ENCODE peak calls at places on chromosomes 3 and 15, in eight cellular contexts. One of them, this sample, is unnamed.

GRCh38 chr3:178203650-178204049 is 332.6 kb upstream of the KCNMB2 start:
- DNase-seq in bronchial epithelial cell: no peak
- DNase-seq in effector memory CD4-positive, alpha-beta T cell: no peak
- DNase-seq in IMR-90: peak; percentile 47
- DNase-seq in NB4: no peak
- DNase-seq in esophagus muscularis mucosa: no peak
- DNase-seq in fibroblast of the aortic adventitia: peak; percentile 53
- DNase-seq in lower leg skin: no peak
- DNase-seq in this sample: no peak

GRCh38 chr3:48560648-48561018 is 2.9 kb downstream of the UCN2 start:
- DNase-seq in fibroblast of the aortic adventitia: no peak
- DNase-seq in bronchial epithelial cell: no peak
- DNase-seq in IMR-90: no peak
- DNase-seq in esophagus muscularis mucosa: no peak
- DNase-seq in effector memory CD4-positive, alpha-beta T cell: no peak
- DNase-seq in NB4: peak; percentile 75
- DNase-seq in lower leg skin: no peak
- DNase-seq in this sample: peak; percentile 65

GRCh38 chr15:33994005-33994615 is 25.8 kb downstream of the CHRM5 start:
- DNase-seq in lower leg skin: no peak
- DNase-seq in IMR-90: peak; percentile 51
- DNase-seq in fibroblast of the aortic adventitia: peak; percentile 46
- DNase-seq in esophagus muscularis mucosa: no peak
- DNase-seq in NB4: peak; percentile 55
- DNase-seq in effector memory CD4-positive, alpha-beta T cell: no peak
- DNase-seq in bronchial epithelial cell: peak; percentile 22
- DNase-seq in this sample: no peak

GRCh38 chr3:23389089-23389488 is 186.0 kb downstream of the UBE2E2 start:
- DNase-seq in lower leg skin: no peak
- DNase-seq in IMR-90: no peak
- DNase-seq in esophagus muscularis mucosa: no peak
- DNase-seq in effector memory CD4-positive, alpha-beta T cell: no peak
- DNase-seq in fibroblast of the aortic adventitia: no peak
- DNase-seq in NB4: no peak
- DNase-seq in bronchial epithelial cell: peak; percentile 59
- DNase-seq in this sample: no peak

GRCh38 chr3:58237940-58238681 is 519 bp downstream of the ABHD6 start:
- DNase-seq in bronchial epithelial cell: no peak
- DNase-seq in NB4: peak; percentile 37
- DNase-seq in lower leg skin: peak; percentile 93
- DNase-seq in effector memory CD4-positive, alpha-beta T cell: peak; percentile 11
- DNase-seq in esophagus muscularis mucosa: no peak
- DNase-seq in fibroblast of the aortic adventitia: peak; percentile 22
- DNase-seq in IMR-90: peak; percentile 21
- DNase-seq in this sample: peak; percentile 22

GRCh38 chr3:127114337-127115070 is 78.4 kb upstream of the PRR23E start:
- DNase-seq in fibroblast of the aortic adventitia: no peak
- DNase-seq in lower leg skin: peak; percentile 61
- DNase-seq in effector memory CD4-positive, alpha-beta T cell: no peak
- DNase-seq in NB4: no peak
- DNase-seq in esophagus muscularis mucosa: no peak
- DNase-seq in IMR-90: no peak
- DNase-seq in bronchial epithelial cell: no peak
- DNase-seq in this sample: no peak

GRCh38 chr3:133437391-133438093 is 37.7 kb downstream of the BFSP2 start:
- DNase-seq in effector memory CD4-positive, alpha-beta T cell: no peak
- DNase-seq in NB4: no peak
- DNase-seq in IMR-90: peak; percentile 13
- DNase-seq in lower leg skin: no peak
- DNase-seq in esophagus muscularis mucosa: no peak
- DNase-seq in fibroblast of the aortic adventitia: peak; percentile 67
- DNase-seq in bronchial epithelial cell: no peak
- DNase-seq in this sample: no peak

GRCh38 chr3:4373669-4374068 is 70.5 kb downstream of the SETMAR start:
- DNase-seq in IMR-90: no peak
- DNase-seq in esophagus muscularis mucosa: no peak
- DNase-seq in lower leg skin: no peak
- DNase-seq in NB4: no peak
- DNase-seq in fibroblast of the aortic adventitia: no peak
- DNase-seq in bronchial epithelial cell: no peak
- DNase-seq in effector memory CD4-positive, alpha-beta T cell: no peak
- DNase-seq in this sample: no peak

GRCh38 chr3:14110699-14111098 is 14.0 kb downstream of the CHCHD4 start:
- DNase-seq in fibroblast of the aortic adventitia: peak; percentile 13
- DNase-seq in effector memory CD4-positive, alpha-beta T cell: no peak
- DNase-seq in bronchial epithelial cell: peak; percentile 43
- DNase-seq in IMR-90: no peak
- DNase-seq in esophagus muscularis mucosa: no peak
- DNase-seq in NB4: no peak
- DNase-seq in lower leg skin: peak; percentile 13
- DNase-seq in this sample: no peak

GRCh38 chr3:185152433-185153169 is at the start of gene C3orf70:
- DNase-seq in effector memory CD4-positive, alpha-beta T cell: no peak
- DNase-seq in bronchial epithelial cell: peak; percentile 7
- DNase-seq in fibroblast of the aortic adventitia: peak; percentile 25
- DNase-seq in esophagus muscularis mucosa: no peak
- DNase-seq in NB4: peak; percentile 62
- DNase-seq in IMR-90: peak; percentile 44
- DNase-seq in lower leg skin: peak; percentile 88
- DNase-seq in this sample: no peak

GRCh38 chr15:44347495-44347894 is 59.0 kb downstream of the GOLM2 start:
- DNase-seq in esophagus muscularis mucosa: no peak
- DNase-seq in lower leg skin: no peak
- DNase-seq in bronchial epithelial cell: no peak
- DNase-seq in IMR-90: no peak
- DNase-seq in NB4: no peak
- DNase-seq in effector memory CD4-positive, alpha-beta T cell: no peak
- DNase-seq in fibroblast of the aortic adventitia: no peak
- DNase-seq in this sample: no peak

GRCh38 chr15:35874260-35874905 is 328.4 kb upstream of the DPH6 start:
- DNase-seq in lower leg skin: no peak
- DNase-seq in IMR-90: peak; percentile 93
- DNase-seq in esophagus muscularis mucosa: no peak
- DNase-seq in NB4: peak; percentile 14
- DNase-seq in fibroblast of the aortic adventitia: peak; percentile 45
- DNase-seq in effector memory CD4-positive, alpha-beta T cell: no peak
- DNase-seq in bronchial epithelial cell: peak; percentile 97
- DNase-seq in this sample: peak; percentile 17

GRCh38 chr3:42839616-42840015 is 30.4 kb downstream of the ACKR2 start:
- DNase-seq in esophagus muscularis mucosa: peak; percentile 91
- DNase-seq in bronchial epithelial cell: peak; percentile 65
- DNase-seq in lower leg skin: no peak
- DNase-seq in fibroblast of the aortic adventitia: peak; percentile 77
- DNase-seq in IMR-90: peak; percentile 71
- DNase-seq in NB4: peak; percentile 61
- DNase-seq in effector memory CD4-positive, alpha-beta T cell: no peak
- DNase-seq in this sample: peak; percentile 32

GRCh38 chr15:81410318-81410753 is 36.3 kb upstream of the TMC3 start:
- DNase-seq in effector memory CD4-positive, alpha-beta T cell: no peak
- DNase-seq in IMR-90: peak; percentile 74
- DNase-seq in fibroblast of the aortic adventitia: peak; percentile 92
- DNase-seq in lower leg skin: peak; percentile 90
- DNase-seq in esophagus muscularis mucosa: no peak
- DNase-seq in NB4: peak; percentile 99
- DNase-seq in bronchial epithelial cell: peak; percentile 89
- DNase-seq in this sample: peak; percentile 40

GRCh38 chr3:160444411-160444810 is 5.2 kb downstream of the TRIM59 start:
- DNase-seq in bronchial epithelial cell: no peak
- DNase-seq in esophagus muscularis mucosa: no peak
- DNase-seq in effector memory CD4-positive, alpha-beta T cell: no peak
- DNase-seq in IMR-90: no peak
- DNase-seq in fibroblast of the aortic adventitia: no peak
- DNase-seq in NB4: no peak
- DNase-seq in lower leg skin: no peak
- DNase-seq in this sample: no peak

GRCh38 chr3:17232442-17232841 is 347.7 kb downstream of the PLCL2 start:
- DNase-seq in fibroblast of the aortic adventitia: no peak
- DNase-seq in NB4: no peak
- DNase-seq in esophagus muscularis mucosa: no peak
- DNase-seq in IMR-90: no peak
- DNase-seq in effector memory CD4-positive, alpha-beta T cell: no peak
- DNase-seq in lower leg skin: no peak
- DNase-seq in bronchial epithelial cell: no peak
- DNase-seq in this sample: no peak

GRCh38 chr3:190229632-190230424 is 92.4 kb downstream of the CLDN1 start:
- DNase-seq in fibroblast of the aortic adventitia: peak; percentile 15
- DNase-seq in bronchial epithelial cell: peak; percentile 94
- DNase-seq in esophagus muscularis mucosa: no peak
- DNase-seq in lower leg skin: no peak
- DNase-seq in effector memory CD4-positive, alpha-beta T cell: no peak
- DNase-seq in IMR-90: peak; percentile 63
- DNase-seq in NB4: no peak
- DNase-seq in this sample: no peak
- H3K4me3 ChIP-seq in fibroblast of the aortic adventitia: no peak overlapping the region
- H3K4me3 ChIP-seq in bronchial epithelial cell: no peak overlapping the region
- H3K4me3 ChIP-seq in esophagus muscularis mucosa: no peak overlapping the region
- H3K4me3 ChIP-seq in lower leg skin: no peak overlapping the region
- H3K4me3 ChIP-seq in effector memory CD4-positive, alpha-beta T cell: no peak overlapping the region
- H3K4me3 ChIP-seq in IMR-90: no peak overlapping the region
- H3K4me3 ChIP-seq in NB4: no peak overlapping the region
- H3K4me3 ChIP-seq in this sample: no peak overlapping the region

GRCh38 chr3:112128843-112129727 is 4.0 kb downstream of the GCSAM start:
- DNase-seq in effector memory CD4-positive, alpha-beta T cell: peak; percentile 49
- DNase-seq in NB4: no peak
- DNase-seq in IMR-90: peak; percentile 75
- DNase-seq in esophagus muscularis mucosa: no peak
- DNase-seq in fibroblast of the aortic adventitia: peak; percentile 21
- DNase-seq in lower leg skin: no peak
- DNase-seq in bronchial epithelial cell: peak; percentile 47
- DNase-seq in this sample: no peak

GRCh38 chr3:112124901-112125607 is 8.0 kb downstream of the GCSAM start:
- DNase-seq in bronchial epithelial cell: no peak
- DNase-seq in esophagus muscularis mucosa: no peak
- DNase-seq in effector memory CD4-positive, alpha-beta T cell: no peak
- DNase-seq in fibroblast of the aortic adventitia: no peak
- DNase-seq in lower leg skin: no peak
- DNase-seq in IMR-90: no peak
- DNase-seq in NB4: no peak
- DNase-seq in this sample: no peak

GRCh38 chr3:112129925-112130637 is 3.0 kb downstream of the GCSAM start:
- DNase-seq in esophagus muscularis mucosa: no peak
- DNase-seq in lower leg skin: no peak
- DNase-seq in effector memory CD4-positive, alpha-beta T cell: no peak
- DNase-seq in IMR-90: no peak
- DNase-seq in bronchial epithelial cell: no peak
- DNase-seq in NB4: no peak
- DNase-seq in fibroblast of the aortic adventitia: no peak
- DNase-seq in this sample: no peak

GRCh38 chr3:112126501-112126900 is 6.5 kb downstream of the GCSAM start:
- DNase-seq in IMR-90: peak; percentile 21
- DNase-seq in bronchial epithelial cell: no peak
- DNase-seq in NB4: no peak
- DNase-seq in esophagus muscularis mucosa: no peak
- DNase-seq in effector memory CD4-positive, alpha-beta T cell: no peak
- DNase-seq in fibroblast of the aortic adventitia: peak; percentile 34
- DNase-seq in lower leg skin: no peak
- DNase-seq in this sample: no peak

DNA sequence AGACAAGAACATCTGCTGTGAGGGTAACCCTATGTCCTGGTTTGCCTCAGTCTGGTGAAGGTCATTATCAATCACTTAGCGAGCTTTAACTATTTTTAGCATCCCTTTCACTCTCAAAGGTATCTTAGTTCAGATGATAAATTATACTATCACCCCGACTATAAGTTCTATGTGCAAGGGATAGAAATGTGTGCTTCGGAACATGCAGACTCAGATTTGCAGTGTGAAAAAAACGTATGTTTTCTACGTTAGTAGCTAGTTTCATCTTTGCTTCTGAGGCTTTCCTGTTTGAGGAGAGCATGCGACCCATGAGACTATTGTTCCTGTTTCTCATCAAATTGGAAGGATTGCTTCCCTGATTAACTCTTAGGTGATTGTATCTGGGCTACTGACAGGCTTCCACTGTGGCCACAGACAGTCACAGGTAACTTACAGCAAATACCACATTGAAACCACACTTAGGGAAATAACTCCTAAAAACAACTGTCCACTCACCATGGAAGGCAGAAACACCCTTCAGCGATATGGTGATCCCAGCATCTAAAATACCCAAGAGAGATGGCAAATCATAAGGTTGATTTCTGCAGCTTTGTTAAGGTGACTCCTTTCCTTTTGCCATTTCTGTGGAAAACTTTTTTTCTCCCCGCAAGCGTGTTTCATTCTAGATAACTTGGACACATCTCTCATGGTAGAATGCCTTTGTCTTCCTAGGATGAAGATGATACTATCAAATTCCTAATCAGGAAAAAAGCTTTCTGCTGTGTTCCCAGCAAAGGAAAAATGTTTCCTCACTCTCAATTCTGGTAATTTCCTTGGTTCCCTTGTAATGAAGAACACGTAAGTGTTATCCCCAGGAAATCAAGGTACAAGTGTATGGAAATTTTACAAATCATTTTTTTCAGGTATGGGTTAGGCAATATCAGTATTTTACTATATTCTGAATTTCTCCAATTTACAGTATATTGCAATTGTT is 5.2 kb downstream of the GCSAM start:
- DNase-seq in effector memory CD4-positive, alpha-beta T cell: no peak
- DNase-seq in NB4: no peak
- DNase-seq in bronchial epithelial cell: no peak
- DNase-seq in esophagus muscularis mucosa: no peak
- DNase-seq in IMR-90: no peak
- DNase-seq in fibroblast of the aortic adventitia: no peak
- DNase-seq in lower leg skin: no peak
- DNase-seq in this sample: no peak
- H3K4me3 ChIP-seq in effector memory CD4-positive, alpha-beta T cell: peak overlapping the region; percentile 26
- H3K4me3 ChIP-seq in NB4: no peak overlapping the region
- H3K4me3 ChIP-seq in bronchial epithelial cell: no peak overlapping the region
- H3K4me3 ChIP-seq in esophagus muscularis mucosa: no peak overlapping the region
- H3K4me3 ChIP-seq in IMR-90: no peak overlapping the region
- H3K4me3 ChIP-seq in fibroblast of the aortic adventitia: no peak overlapping the region
- H3K4me3 ChIP-seq in lower leg skin: no peak overlapping the region
- H3K4me3 ChIP-seq in this sample: no peak overlapping the region

DNA sequence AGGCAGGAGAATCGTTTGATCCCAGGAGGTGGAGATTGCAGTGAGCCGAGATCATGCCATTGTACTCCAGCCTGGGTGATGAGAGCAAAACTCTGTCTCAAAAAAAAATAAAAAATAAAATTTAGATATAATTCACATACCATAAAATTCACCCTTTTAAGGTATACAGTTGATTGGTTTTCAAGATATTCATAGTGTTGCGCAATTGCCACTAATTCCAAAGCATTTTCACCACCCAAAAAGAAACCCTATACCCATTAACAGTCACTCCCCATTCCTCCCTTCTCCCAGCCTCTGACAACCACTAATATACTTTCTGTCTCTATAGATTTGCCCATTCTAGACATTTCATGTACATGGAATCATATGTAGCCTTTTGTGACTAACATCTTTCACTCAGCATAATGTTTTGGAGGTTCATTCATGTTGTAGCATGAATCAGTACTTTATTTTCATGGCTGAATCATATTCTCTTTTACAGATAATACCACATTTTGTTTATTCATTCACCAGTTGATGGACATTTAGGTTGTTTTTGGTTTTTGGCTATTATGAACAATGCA is 116.7 kb downstream of the RASA2 start:
- DNase-seq in effector memory CD4-positive, alpha-beta T cell: no peak
- DNase-seq in lower leg skin: no peak
- DNase-seq in fibroblast of the aortic adventitia: no peak
- DNase-seq in IMR-90: peak; percentile 18
- DNase-seq in esophagus muscularis mucosa: no peak
- DNase-seq in bronchial epithelial cell: peak; percentile 91
- DNase-seq in NB4: no peak
- DNase-seq in this sample: no peak
- H3K4me3 ChIP-seq in effector memory CD4-positive, alpha-beta T cell: no peak overlapping the region
- H3K4me3 ChIP-seq in lower leg skin: no peak overlapping the region
- H3K4me3 ChIP-seq in fibroblast of the aortic adventitia: no peak overlapping the region
- H3K4me3 ChIP-seq in IMR-90: no peak overlapping the region
- H3K4me3 ChIP-seq in esophagus muscularis mucosa: no peak overlapping the region
- H3K4me3 ChIP-seq in bronchial epithelial cell: no peak overlapping the region
- H3K4me3 ChIP-seq in NB4: no peak overlapping the region
- H3K4me3 ChIP-seq in this sample: no peak overlapping the region

GRCh38 chr15:67103021-67103420 is 37.6 kb downstream of the SMAD3 start:
- DNase-seq in NB4: no peak
- DNase-seq in esophagus muscularis mucosa: no peak
- DNase-seq in bronchial epithelial cell: no peak
- DNase-seq in effector memory CD4-positive, alpha-beta T cell: no peak
- DNase-seq in IMR-90: no peak
- DNase-seq in lower leg skin: no peak
- DNase-seq in fibroblast of the aortic adventitia: no peak
- DNase-seq in this sample: no peak
- H3K4me3 ChIP-seq in NB4: no peak overlapping the region
- H3K4me3 ChIP-seq in esophagus muscularis mucosa: no peak overlapping the region
- H3K4me3 ChIP-seq in bronchial epithelial cell: no peak overlapping the region
- H3K4me3 ChIP-seq in effector memory CD4-positive, alpha-beta T cell: peak overlapping the region; percentile 1
- H3K4me3 ChIP-seq in IMR-90: no peak overlapping the region
- H3K4me3 ChIP-seq in lower leg skin: no peak overlapping the region
- H3K4me3 ChIP-seq in fibroblast of the aortic adventitia: no peak overlapping the region
- H3K4me3 ChIP-seq in this sample: no peak overlapping the region

This sample was measured in gastrocnemius medialis.